ENCODE peak calls at places on chromosomes 11 and 22, in seven cellular contexts. One of them, this sample, is unnamed.

GRCh38 chr11:120188371-120188770 is 22.5 kb upstream of the OAF start:
- DNase-seq in A549: no peak
- DNase-seq in AG09309: no peak
- DNase-seq in MM.1S: no peak
- DNase-seq in SJSA1: no peak
- DNase-seq in dorsolateral prefrontal cortex: no peak
- DNase-seq in cardiac muscle cell: no peak
- DNase-seq in this sample: no peak

GRCh38 chr11:125481531-125481930 is 14.5 kb downstream of the FEZ1 start:
- DNase-seq in A549: no peak
- DNase-seq in AG09309: no peak
- DNase-seq in MM.1S: no peak
- DNase-seq in SJSA1: no peak
- DNase-seq in dorsolateral prefrontal cortex: peak
- DNase-seq in cardiac muscle cell: no peak
- DNase-seq in this sample: no peak

GRCh38 chr11:2554338-2555240 is 109.8 kb downstream of the KCNQ1 start:
- DNase-seq in A549: no peak
- DNase-seq in AG09309: no peak
- DNase-seq in MM.1S: no peak
- DNase-seq in SJSA1: no peak
- DNase-seq in dorsolateral prefrontal cortex: no peak
- DNase-seq in cardiac muscle cell: no peak
- DNase-seq in this sample: no peak

GRCh38 chr22:21688341-21688705 is 22.5 kb downstream of the PPIL2 start:
- DNase-seq in A549: no peak
- DNase-seq in AG09309: no peak
- DNase-seq in MM.1S: no peak
- DNase-seq in SJSA1: no peak
- DNase-seq in dorsolateral prefrontal cortex: no peak
- DNase-seq in cardiac muscle cell: no peak
- DNase-seq in this sample: no peak

GRCh38 chr22:50532824-50533344 is 3.1 kb upstream of the TYMP start:
- DNase-seq in A549: no peak
- DNase-seq in AG09309: no peak
- DNase-seq in MM.1S: no peak
- DNase-seq in SJSA1: no peak
- DNase-seq in dorsolateral prefrontal cortex: no peak
- DNase-seq in cardiac muscle cell: no peak
- DNase-seq in this sample: no peak

GRCh38 chr11:114399903-114400221 is 449 bp downstream of the C11orf71 start:
- DNase-seq in A549: no peak
- DNase-seq in AG09309: no peak
- DNase-seq in MM.1S: peak
- DNase-seq in SJSA1: no peak
- DNase-seq in dorsolateral prefrontal cortex: no peak
- DNase-seq in cardiac muscle cell: peak
- DNase-seq in this sample: peak

GRCh38 chr22:31938258-31938657 is 6.1 kb upstream of the YWHAH start:
- DNase-seq in A549: no peak
- DNase-seq in AG09309: no peak
- DNase-seq in MM.1S: no peak
- DNase-seq in SJSA1: no peak
- DNase-seq in dorsolateral prefrontal cortex: peak
- DNase-seq in cardiac muscle cell: no peak
- DNase-seq in this sample: no peak

GRCh38 chr11:92267968-92268367 is 43.4 kb downstream of the FAT3 start:
- DNase-seq in A549: no peak
- DNase-seq in AG09309: no peak
- DNase-seq in MM.1S: no peak
- DNase-seq in SJSA1: no peak
- DNase-seq in dorsolateral prefrontal cortex: no peak
- DNase-seq in cardiac muscle cell: no peak
- DNase-seq in this sample: no peak

GRCh38 chr11:10076458-10077141 is 217.4 kb downstream of the SBF2 start:
- DNase-seq in A549: peak
- DNase-seq in AG09309: no peak
- DNase-seq in MM.1S: peak
- DNase-seq in SJSA1: no peak
- DNase-seq in dorsolateral prefrontal cortex: no peak
- DNase-seq in cardiac muscle cell: peak
- DNase-seq in this sample: no peak

GRCh38 chr11:107830915-107831540 is 27.6 kb downstream of the SLC35F2 start:
- DNase-seq in A549: no peak
- DNase-seq in AG09309: no peak
- DNase-seq in MM.1S: no peak
- DNase-seq in SJSA1: no peak
- DNase-seq in dorsolateral prefrontal cortex: no peak
- DNase-seq in cardiac muscle cell: no peak
- DNase-seq in this sample: no peak

GRCh38 chr22:49853981-49854791 is 542 bp downstream of the ZBED4 start:
- DNase-seq in A549: peak
- DNase-seq in AG09309: no peak
- DNase-seq in MM.1S: peak
- DNase-seq in SJSA1: peak
- DNase-seq in dorsolateral prefrontal cortex: no peak
- DNase-seq in cardiac muscle cell: peak
- DNase-seq in this sample: no peak

GRCh38 chr11:2651826-2652237 is 48.0 kb downstream of the KCNQ1OT1 start:
- DNase-seq in A549: no peak
- DNase-seq in AG09309: no peak
- DNase-seq in MM.1S: no peak
- DNase-seq in SJSA1: no peak
- DNase-seq in dorsolateral prefrontal cortex: no peak
- DNase-seq in cardiac muscle cell: no peak
- DNase-seq in this sample: no peak

GRCh38 chr11:68396526-68396925 is 64.0 kb upstream of the PPP6R3 start:
- DNase-seq in A549: no peak
- DNase-seq in AG09309: no peak
- DNase-seq in MM.1S: no peak
- DNase-seq in SJSA1: no peak
- DNase-seq in dorsolateral prefrontal cortex: no peak
- DNase-seq in cardiac muscle cell: no peak
- DNase-seq in this sample: no peak

GRCh38 chr11:11107081-11107480 is 246.0 kb downstream of the CSNK2A3 start:
- DNase-seq in A549: no peak
- DNase-seq in AG09309: no peak
- DNase-seq in MM.1S: no peak
- DNase-seq in SJSA1: no peak
- DNase-seq in dorsolateral prefrontal cortex: no peak
- DNase-seq in cardiac muscle cell: no peak
- DNase-seq in this sample: no peak

GRCh38 chr11:34274712-34275398 is 83.0 kb downstream of the ABTB2 start:
- DNase-seq in A549: peak
- DNase-seq in AG09309: peak
- DNase-seq in MM.1S: no peak
- DNase-seq in SJSA1: no peak
- DNase-seq in dorsolateral prefrontal cortex: peak
- DNase-seq in cardiac muscle cell: no peak
- DNase-seq in this sample: no peak

GRCh38 chr11:69300124-69301032 is 6.4 kb downstream of the MYEOV start:
- DNase-seq in A549: peak
- DNase-seq in AG09309: no peak
- DNase-seq in MM.1S: no peak
- DNase-seq in SJSA1: peak
- DNase-seq in dorsolateral prefrontal cortex: no peak
- DNase-seq in cardiac muscle cell: no peak
- DNase-seq in this sample: no peak

GRCh38 chr11:115042002-115042401 is 363.7 kb downstream of the NXPE2 start:
- DNase-seq in A549: no peak
- DNase-seq in AG09309: no peak
- DNase-seq in MM.1S: no peak
- DNase-seq in SJSA1: no peak
- DNase-seq in dorsolateral prefrontal cortex: no peak
- DNase-seq in cardiac muscle cell: peak
- DNase-seq in this sample: no peak

GRCh38 chr11:115199501-115199900 is 304.7 kb downstream of the CADM1 start:
- DNase-seq in A549: no peak
- DNase-seq in AG09309: peak
- DNase-seq in MM.1S: no peak
- DNase-seq in SJSA1: no peak
- DNase-seq in dorsolateral prefrontal cortex: no peak
- DNase-seq in cardiac muscle cell: no peak
- DNase-seq in this sample: no peak

GRCh38 chr11:1292018-1292643 is 17.3 kb downstream of the TOLLIP start:
- DNase-seq in A549: no peak
- DNase-seq in AG09309: no peak
- DNase-seq in MM.1S: no peak
- DNase-seq in SJSA1: no peak
- DNase-seq in dorsolateral prefrontal cortex: peak
- DNase-seq in cardiac muscle cell: no peak
- DNase-seq in this sample: no peak

GRCh38 chr22:26822300-26822699 is 164.9 kb downstream of the MIAT start:
- DNase-seq in A549: no peak
- DNase-seq in AG09309: no peak
- DNase-seq in MM.1S: no peak
- DNase-seq in SJSA1: no peak
- DNase-seq in dorsolateral prefrontal cortex: no peak
- DNase-seq in cardiac muscle cell: no peak
- DNase-seq in this sample: no peak

GRCh38 chr11:47171057-47171838 is 5.4 kb downstream of the ARFGAP2 start:
- DNase-seq in A549: no peak
- DNase-seq in AG09309: no peak
- DNase-seq in MM.1S: no peak
- DNase-seq in SJSA1: no peak
- DNase-seq in dorsolateral prefrontal cortex: no peak
- DNase-seq in cardiac muscle cell: no peak
- DNase-seq in this sample: no peak

GRCh38 chr22:50085211-50085999 is at the start of gene MLC1:
- DNase-seq in A549: no peak
- DNase-seq in AG09309: no peak
- DNase-seq in MM.1S: no peak
- DNase-seq in SJSA1: peak
- DNase-seq in dorsolateral prefrontal cortex: peak
- DNase-seq in cardiac muscle cell: no peak
- DNase-seq in this sample: peak

GRCh38 chr22:37455896-37456295 is 28.6 kb upstream of the ELFN2 start:
- DNase-seq in A549: no peak
- DNase-seq in AG09309: no peak
- DNase-seq in MM.1S: no peak
- DNase-seq in SJSA1: peak
- DNase-seq in dorsolateral prefrontal cortex: no peak
- DNase-seq in cardiac muscle cell: no peak
- DNase-seq in this sample: no peak

GRCh38 chr11:84390441-84391078 is 1104.4 kb upstream of the CCDC90B start:
- DNase-seq in A549: no peak
- DNase-seq in AG09309: no peak
- DNase-seq in MM.1S: no peak
- DNase-seq in SJSA1: no peak
- DNase-seq in dorsolateral prefrontal cortex: no peak
- DNase-seq in cardiac muscle cell: peak
- DNase-seq in this sample: no peak

GRCh38 chr11:61888043-61888442 is 3.3 kb downstream of the FADS3 start:
- DNase-seq in A549: peak
- DNase-seq in AG09309: peak
- DNase-seq in MM.1S: no peak
- DNase-seq in SJSA1: peak
- DNase-seq in dorsolateral prefrontal cortex: no peak
- DNase-seq in cardiac muscle cell: no peak
- DNase-seq in this sample: no peak

GRCh38 chr22:21991309-21991596 is 8.7 kb upstream of the TOP3B start:
- DNase-seq in A549: no peak
- DNase-seq in AG09309: no peak
- DNase-seq in MM.1S: no peak
- DNase-seq in SJSA1: no peak
- DNase-seq in dorsolateral prefrontal cortex: no peak
- DNase-seq in cardiac muscle cell: no peak
- DNase-seq in this sample: no peak

GRCh38 chr22:23762866-23763578 is at the start of gene C22orf15:
- DNase-seq in A549: no peak
- DNase-seq in AG09309: no peak
- DNase-seq in MM.1S: no peak
- DNase-seq in SJSA1: peak
- DNase-seq in dorsolateral prefrontal cortex: no peak
- DNase-seq in cardiac muscle cell: no peak
- DNase-seq in this sample: no peak
- H3K4me3 ChIP-seq in A549: no peak
- H3K4me3 ChIP-seq in AG09309: no peak
- H3K4me3 ChIP-seq in MM.1S: no peak
- H3K4me3 ChIP-seq in SJSA1: no peak
- H3K4me3 ChIP-seq in dorsolateral prefrontal cortex: peak
- H3K4me3 ChIP-seq in cardiac muscle cell: no peak
- H3K4me3 ChIP-seq in this sample: no peak

DNA sequence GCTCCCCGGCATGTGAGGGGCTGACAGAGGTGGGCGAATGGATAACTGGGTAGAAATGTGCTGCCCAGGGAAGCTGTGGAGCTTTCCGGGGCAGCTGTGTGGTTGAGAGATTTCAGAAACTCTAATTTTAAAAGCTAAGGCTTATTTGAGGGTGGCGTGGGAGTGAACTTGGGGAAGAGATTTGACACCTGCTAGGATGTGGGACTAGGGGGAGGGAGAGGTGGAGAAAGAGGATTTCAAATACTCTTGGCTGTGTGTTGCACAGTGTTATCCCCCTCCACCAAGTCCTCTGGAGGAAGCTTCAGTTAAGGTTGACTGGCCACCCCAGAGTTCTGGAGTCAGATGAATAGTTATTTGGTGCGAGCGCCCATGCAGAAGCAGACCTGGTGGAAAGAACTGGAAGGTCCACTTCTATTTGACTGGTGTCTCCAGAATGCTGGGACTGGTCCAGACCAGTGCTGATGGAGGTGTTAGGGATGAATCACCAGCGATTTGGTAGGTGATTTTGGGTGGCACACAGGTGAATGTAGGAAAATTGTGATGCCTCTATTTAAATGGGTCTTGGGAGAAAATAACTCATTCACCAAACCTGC is 72.8 kb upstream of the ALX4 start:
- DNase-seq in A549: no peak
- DNase-seq in AG09309: no peak
- DNase-seq in MM.1S: no peak
- DNase-seq in SJSA1: no peak
- DNase-seq in dorsolateral prefrontal cortex: no peak
- DNase-seq in cardiac muscle cell: no peak
- DNase-seq in this sample: no peak
- H3K4me3 ChIP-seq in A549: no peak
- H3K4me3 ChIP-seq in AG09309: no peak
- H3K4me3 ChIP-seq in MM.1S: no peak
- H3K4me3 ChIP-seq in SJSA1: no peak
- H3K4me3 ChIP-seq in dorsolateral prefrontal cortex: no peak
- H3K4me3 ChIP-seq in cardiac muscle cell: no peak
- H3K4me3 ChIP-seq in this sample: no peak

DNA sequence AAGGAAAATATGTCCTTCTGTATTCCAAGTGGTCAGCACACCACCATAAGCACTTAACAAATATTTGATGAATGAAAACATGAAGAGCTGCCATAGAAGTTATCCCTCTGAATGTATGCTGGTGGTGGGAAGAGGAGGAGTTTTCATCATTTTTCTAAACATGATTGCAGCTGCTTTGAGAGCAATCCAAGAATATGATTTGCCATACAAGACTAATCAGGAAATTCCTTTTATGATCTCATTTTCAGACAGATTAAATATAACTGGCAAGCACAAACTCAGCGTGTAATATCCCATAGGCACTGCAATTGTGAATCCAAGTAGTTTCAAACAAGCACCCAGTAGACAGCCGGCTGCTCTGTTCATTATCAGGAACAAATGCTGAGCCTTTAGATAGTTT is 505.7 kb upstream of the LUZP2 start:
- DNase-seq in A549: no peak
- DNase-seq in AG09309: no peak
- DNase-seq in MM.1S: no peak
- DNase-seq in SJSA1: no peak
- DNase-seq in dorsolateral prefrontal cortex: no peak
- DNase-seq in cardiac muscle cell: no peak
- DNase-seq in this sample: no peak
- H3K4me3 ChIP-seq in A549: no peak
- H3K4me3 ChIP-seq in AG09309: no peak
- H3K4me3 ChIP-seq in MM.1S: no peak
- H3K4me3 ChIP-seq in SJSA1: no peak
- H3K4me3 ChIP-seq in dorsolateral prefrontal cortex: no peak
- H3K4me3 ChIP-seq in cardiac muscle cell: no peak
- H3K4me3 ChIP-seq in this sample: no peak

GRCh38 chr11:58968251-58968711 is 29.0 kb downstream of the GLYATL1 start:
- DNase-seq in A549: no peak
- DNase-seq in AG09309: no peak
- DNase-seq in MM.1S: no peak
- DNase-seq in SJSA1: no peak
- DNase-seq in dorsolateral prefrontal cortex: peak
- DNase-seq in cardiac muscle cell: no peak
- DNase-seq in this sample: no peak
- H3K4me3 ChIP-seq in A549: no peak
- H3K4me3 ChIP-seq in AG09309: no peak
- H3K4me3 ChIP-seq in MM.1S: no peak
- H3K4me3 ChIP-seq in SJSA1: no peak
- H3K4me3 ChIP-seq in dorsolateral prefrontal cortex: peak
- H3K4me3 ChIP-seq in cardiac muscle cell: no peak
- H3K4me3 ChIP-seq in this sample: no peak

This sample was measured in Jurkat, Clone E6-1.